ENCODE peak calls at places on chromosomes 6 and 20, in four cellular contexts. L is astrocyte; K is nephron progenitor cell; M is stimulated activated CD4-positive, alpha-beta T cell treated with anti-CD3 and anti-CD28 coated beads, TNF-alpha, amount 100 ng/mL, for 24 hours. F is an unnamed sample.
A peak's percentile ranks its signal among the peaks of the same experiment; 100 is the strongest.

GRCh38 chr6:18245642-18246041 is 18.7 kb downstream of the DEK start:
- DNase-seq in M (no peak), L (no peak), K (no peak), F (no peak)

GRCh38 chr20:60784321-60784720 is 467.7 kb upstream of the CDH4 start:
- DNase-seq in L (no peak), M (no peak), K (no peak), F (no peak)

GRCh38 chr6:137357263-137357947 is 136.8 kb downstream of the OLIG3 start:
- DNase-seq in K (no peak), M (no peak), L (no peak), F (no peak)

GRCh38 chr6:30707281-30707850 is 9.7 kb downstream of the MDC1 start:
- DNase-seq in M (no peak), L (no peak), K (no peak), F (no peak)

GRCh38 chr6:158660331-158660730 is 10.5 kb downstream of the SYTL3 start:
- DNase-seq in K (no peak), M (no peak), L (no peak), F (no peak)

GRCh38 chr6:11110921-11111768 is at the start of gene ERVFRD-1:
- DNase-seq in K (no peak), L (no peak), M (no peak), F (no peak)

GRCh38 chr20:46970937-46971630 is 76.4 kb downstream of the EYA2 start:
- DNase-seq in K (peak; percentile 27), M (no peak), L (peak; percentile 66), F (no peak)

GRCh38 chr6:47180633-47181032 is 129.1 kb downstream of the TNFRSF21 start:
- DNase-seq in L (no peak), M (no peak), K (no peak), F (no peak)

GRCh38 chr6:169312658-169313346 is 59.2 kb upstream of the THBS2 start:
- DNase-seq in M (no peak), K (no peak), L (no peak), F (no peak)

GRCh38 chr20:63703471-63703975 is 4.3 kb downstream of the ARFRP1 start:
- DNase-seq in L (no peak), K (no peak), M (no peak), F (no peak)

GRCh38 chr20:19975901-19976300 is 41.3 kb upstream of the NAA20 start:
- DNase-seq in L (peak; percentile 36), K (no peak), M (no peak), F (no peak)

GRCh38 chr20:4661191-4661590 is 60.5 kb upstream of the PRND start:
- DNase-seq in K (no peak), M (no peak), L (no peak), F (no peak)

GRCh38 chr6:26032387-26033131 is 54.7 kb upstream of the HFE start:
- DNase-seq in M (no peak), K (no peak), L (peak; percentile 69), F (no peak)

GRCh38 chr6:6758915-6759654 is 170.6 kb downstream of the LY86 start:
- DNase-seq in L (peak; percentile 42), K (peak; percentile 69), M (no peak), F (no peak)

GRCh38 chr6:31479151-31479932 is 18.6 kb upstream of the MICB start:
- DNase-seq in M (no peak), L (no peak), K (no peak), F (no peak)

GRCh38 chr6:25590986-25591385 is 61.0 kb upstream of the SCGN start:
- DNase-seq in M (no peak), L (no peak), K (no peak), F (no peak)

GRCh38 chr20:43961116-43961515 is 46.5 kb downstream of the TOX2 start:
- DNase-seq in K (no peak), L (no peak), M (no peak), F (no peak)

GRCh38 chr20:45111285-45111684 is 3.7 kb downstream of the WFDC5 start:
- DNase-seq in K (no peak), M (no peak), L (no peak), F (no peak)

GRCh38 chr6:43276180-43277082 is 21.6 kb upstream of the SLC22A7 start:
- DNase-seq in M (no peak), K (no peak), L (peak; percentile 6), F (no peak)

GRCh38 chr6:107533415-107534059 is 43.6 kb downstream of the SOBP start:
- DNase-seq in L (no peak), K (no peak), M (no peak), F (no peak)

GRCh38 chr6:146700078-146700686 is 101.4 kb downstream of the ADGB start:
- DNase-seq in L (peak; percentile 65), K (peak; percentile 29), M (peak; percentile 3), F (peak; percentile 58)

GRCh38 chr20:53413188-53413631 is 180.4 kb downstream of the ZNF217 start:
- DNase-seq in K (peak; percentile 53), M (peak; percentile 7), L (no peak), F (no peak)

GRCh38 chr6:25963426-25964123 is 973 bp downstream of the TRIM38 start:
- DNase-seq in K (no peak), L (no peak), M (no peak), F (no peak)